ENCODE peak calls at places on chromosomes 3 and 15, in five cellular contexts. Y is AG08396; O is tibial artery; I is activated CD8-positive, alpha-beta memory T cell treated with anti-CD3 and anti-CD28 coated beads, Interleukin-2, amount 50 U/mL, for 4 hours; P is NCI-H1694. G is an unnamed sample.

GRCh38 chr15:67708500-67708899 is 116.8 kb upstream of the SKOR1 start:
- DNase-seq in Y (no peak), O (no peak), P (no peak), I (no peak), G (no peak)

GRCh38 chr3:17424137-17424536 is 318.3 kb downstream of the TBC1D5 start:
- DNase-seq in Y (no peak), I (no peak), P (no peak), O (no peak), G (no peak)

GRCh38 chr3:106620646-106621045 is 751.8 kb upstream of the CBLB start:
- DNase-seq in O (no peak), P (no peak), Y (no peak), I (no peak), G (no peak)

GRCh38 chr15:89034305-89034704 is 54.0 kb upstream of the ABHD2 start:
- DNase-seq in P (no peak), I (no peak), Y (no peak), O (no peak), G (no peak)

GRCh38 chr15:66269326-66270090 is 16.0 kb upstream of the MEGF11 start:
- DNase-seq in Y (peak), P (no peak), I (no peak), O (no peak), G (no peak)

GRCh38 chr3:23183731-23184130 is 19.4 kb upstream of the UBE2E2 start:
- DNase-seq in Y (peak), I (no peak), O (no peak), P (no peak), G (no peak)

GRCh38 chr3:63979093-63979492 is 44.2 kb downstream of the PSMD6 start:
- DNase-seq in I (no peak), Y (no peak), P (no peak), O (no peak), G (no peak)

GRCh38 chr3:98761656-98762229 is 1.4 kb upstream of the ST3GAL6 start:
- DNase-seq in I (no peak), O (no peak), Y (no peak), P (no peak), G (no peak)

GRCh38 chr15:63121382-63122001 is at the start of gene LACTB:
- DNase-seq in O (peak), P (peak), Y (peak), I (peak), G (peak)

GRCh38 chr3:38479431-38480092 is 16.6 kb upstream of the EXOG start:
- DNase-seq in I (peak), Y (peak), O (peak), P (no peak), G (peak)

GRCh38 chr3:115792206-115792955 is 169.1 kb downstream of the GAP43 start:
- DNase-seq in P (no peak), O (no peak), Y (no peak), I (no peak), G (no peak)

GRCh38 chr15:51884517-51885236 is 55.2 kb downstream of the TMOD3 start:
- DNase-seq in P (no peak), Y (peak), O (no peak), I (no peak), G (no peak)

G was measured in ureter.